ENCODE peak calls at places on chromosomes 3 and 15, in four cellular contexts. G is CD8-positive, alpha-beta T cell; R is fibroblast of mammary gland; N is breast epithelium. V is an unnamed sample.

GRCh38 chr3:122219242-122219872 is 35.9 kb downstream of the CASR start:
- DNase-seq in G (no peak), R (no peak), N (no peak), V (peak)

GRCh38 chr3:29978036-29978435 is 628.4 kb upstream of the TGFBR2 start:
- DNase-seq in G (no peak), R (peak), N (no peak), V (peak)

GRCh38 chr15:63381301-63382192 is at the start of gene CA12:
- DNase-seq in G (no peak), R (peak), N (no peak), V (peak)

GRCh38 chr15:92714071-92714456 is 58.5 kb upstream of the FAM174B start:
- DNase-seq in G (no peak), R (peak), N (peak), V (peak)

GRCh38 chr3:190017575-190018288 is 103.0 kb downstream of the P3H2 start:
- DNase-seq in G (no peak), R (peak), N (no peak), V (peak)

GRCh38 chr15:31815411-31816155 is 214.7 kb upstream of the CHRNA7 start:
- DNase-seq in G (no peak), R (no peak), N (no peak), V (no peak)

GRCh38 chr3:23113455-23114171 is 89.5 kb upstream of the UBE2E2 start:
- DNase-seq in G (no peak), R (peak), N (no peak), V (peak)

GRCh38 chr3:188319569-188319968 is 165.6 kb downstream of the LPP start:
- DNase-seq in G (no peak), R (peak), N (no peak), V (peak)

GRCh38 chr3:119557874-119558264 is 1.5 kb downstream of the CD80 start:
- DNase-seq in G (no peak), R (no peak), N (no peak), V (no peak)

GRCh38 chr3:141544697-141545096 is 57.9 kb downstream of the RASA2 start:
- DNase-seq in G (no peak), R (no peak), N (no peak), V (no peak)

GRCh38 chr3:139506792-139507191 is 30.5 kb upstream of the RBP2 start:
- DNase-seq in G (no peak), R (no peak), N (no peak), V (peak)

GRCh38 chr15:60005352-60006202 is 1.5 kb downstream of the FOXB1 start:
- DNase-seq in G (no peak), R (no peak), N (no peak), V (no peak)

GRCh38 chr3:127001486-127002194 is 18.7 kb downstream of the PLXNA1 start:
- DNase-seq in G (no peak), R (no peak), N (no peak), V (no peak)
- TF ChIP-seq CTCF in G (no peak), R (no peak), N (peak), V (no peak)

DNA sequence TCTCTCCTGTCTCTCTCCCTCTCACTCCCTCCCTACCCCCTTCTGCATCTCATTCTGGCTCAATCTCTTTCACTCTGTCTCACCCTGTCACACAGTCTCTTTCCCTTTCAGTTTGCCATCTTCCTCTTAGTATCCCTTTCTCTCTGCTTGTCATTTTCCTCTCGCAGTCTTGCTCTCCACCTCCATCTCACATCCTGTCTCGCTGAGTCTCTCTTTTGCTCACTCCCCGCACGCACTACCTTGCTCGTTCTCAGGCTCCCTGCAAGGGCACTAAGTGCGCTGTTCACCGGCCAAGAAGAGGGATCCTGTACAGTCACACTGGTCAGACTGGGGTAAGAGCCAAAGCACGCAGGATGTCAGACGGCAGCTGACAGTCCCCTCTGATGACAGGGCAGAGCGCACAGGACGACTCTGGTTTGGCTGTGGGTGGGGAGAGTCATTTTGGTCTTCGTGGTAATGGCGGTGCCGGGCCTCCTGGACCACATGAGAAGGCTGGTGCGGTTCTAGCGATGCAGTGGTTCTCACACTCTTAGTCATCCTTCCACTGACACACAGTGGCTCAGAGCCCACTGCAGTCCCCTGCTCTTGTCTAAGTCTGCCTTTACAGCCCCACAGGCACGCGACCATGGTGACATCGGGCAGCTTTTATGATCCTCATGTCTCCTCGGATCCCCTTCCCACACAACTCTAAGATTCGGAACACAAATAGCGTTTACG is 356.8 kb downstream of the FOXP1 start:
- DNase-seq in G (peak), R (no peak), N (no peak), V (no peak)
- H3K4me3 ChIP-seq in G (peak), R (no peak), N (no peak), V (no peak)

DNA sequence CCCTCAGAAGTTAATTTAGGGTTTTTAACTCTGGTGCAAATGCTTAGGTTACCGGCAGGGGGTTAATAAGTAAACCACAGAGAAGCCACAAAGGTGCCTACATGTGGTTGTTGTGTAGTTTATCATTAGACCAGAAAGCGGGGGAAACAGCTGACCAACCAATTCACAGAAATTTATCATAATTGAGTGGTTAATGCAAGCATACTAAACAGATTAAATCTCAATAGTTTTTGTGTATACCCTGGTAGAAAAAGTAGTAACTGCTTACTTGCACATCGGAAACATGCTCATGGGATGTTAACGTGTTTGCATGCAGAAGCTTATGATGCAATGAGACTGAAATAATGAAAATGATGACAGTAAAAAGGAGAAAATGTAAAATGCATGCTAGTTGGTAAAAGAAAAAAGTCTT is 316.0 kb downstream of the PTPRG start:
- DNase-seq in G (no peak), R (no peak), N (no peak), V (no peak)
- TF ChIP-seq CTCF in G (no peak), R (peak), N (no peak), V (peak)

DNA sequence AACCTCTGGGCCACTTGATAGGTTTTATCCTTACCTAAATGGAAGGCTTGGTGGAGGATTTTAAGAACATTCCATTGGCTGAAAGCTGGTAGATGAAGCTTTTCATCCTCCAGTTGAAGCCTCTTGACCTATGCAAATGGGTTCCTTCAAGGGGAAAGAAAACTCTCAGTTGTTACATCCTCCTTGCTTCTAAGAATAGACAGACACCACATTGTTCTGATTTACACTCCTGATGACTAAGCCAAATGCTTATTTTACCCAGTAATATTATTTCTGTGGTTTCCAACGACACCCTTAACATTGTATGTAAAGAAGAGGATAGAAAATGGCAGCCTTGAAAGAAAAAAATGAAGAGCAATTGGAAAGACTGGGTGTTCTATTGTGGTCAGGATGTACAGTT is 480.5 kb downstream of the OTOL1 start:
- DNase-seq in G (no peak), R (peak), N (no peak), V (peak)
- H3K4me3 ChIP-seq in G (no peak), R (no peak), N (no peak), V (no peak)

GRCh38 chr3:148366743-148367410 is 330.8 kb upstream of the AGTR1 start:
- DNase-seq in G (no peak), R (peak), N (no peak), V (peak)
- TF ChIP-seq CTCF in G (no peak), R (peak), N (no peak), V (no peak)

DNA sequence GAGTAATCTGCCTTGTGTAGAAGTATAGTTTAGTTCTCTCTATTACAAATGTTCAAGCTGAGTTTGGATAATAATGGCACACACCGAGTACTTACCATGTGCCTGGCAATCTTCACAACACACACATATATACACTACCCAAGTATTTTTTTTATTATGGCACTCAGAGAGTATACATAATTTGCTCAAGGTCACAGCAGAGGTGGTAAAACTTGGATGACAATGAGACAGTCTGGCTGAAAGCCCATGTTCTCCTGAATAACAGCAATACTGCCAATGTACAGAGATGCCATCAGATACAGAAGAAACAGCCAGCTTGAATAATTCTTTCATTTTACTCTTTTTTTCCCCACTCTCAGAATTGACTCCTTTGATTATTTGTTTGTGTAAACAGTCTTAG is 460.0 kb downstream of the CNTN6 start:
- DNase-seq in G (no peak), R (no peak), N (no peak), V (no peak)
- H3K4me3 ChIP-seq in G (no peak), R (no peak), N (no peak), V (no peak)

GRCh38 chr3:173890091-173890490 is 492.5 kb downstream of the NLGN1 start:
- DNase-seq in G (no peak), R (no peak), N (no peak), V (no peak)

GRCh38 chr3:173892547-173892946 is 495.0 kb downstream of the NLGN1 start:
- DNase-seq in G (no peak), R (no peak), N (no peak), V (peak)

GRCh38 chr3:173893066-173893465 is 495.5 kb downstream of the NLGN1 start:
- DNase-seq in G (no peak), R (peak), N (no peak), V (peak)

GRCh38 chr3:173891272-173892100 is 493.9 kb downstream of the NLGN1 start:
- DNase-seq in G (no peak), R (peak), N (no peak), V (peak)

DNA sequence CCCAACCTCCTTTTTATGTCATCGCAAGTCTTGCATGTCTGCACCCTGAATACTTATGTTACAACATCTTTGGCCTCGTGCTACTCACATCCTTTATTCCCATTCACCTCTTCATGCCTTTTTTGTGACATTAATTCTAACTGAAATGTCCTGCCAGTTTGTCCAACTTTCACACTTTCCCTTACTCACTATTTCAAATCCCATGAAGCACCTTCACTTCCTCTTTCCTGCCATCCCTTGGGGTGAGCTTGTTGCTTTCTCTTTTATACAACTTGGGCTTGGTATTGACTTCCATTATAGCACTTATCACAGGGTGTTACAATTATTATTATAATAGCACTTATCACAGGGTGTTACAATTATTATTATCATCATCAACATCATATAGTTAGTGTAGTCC is 496.3 kb downstream of the NLGN1 start:
- DNase-seq in G (no peak), R (no peak), N (no peak), V (no peak)
- TF ChIP-seq CTCF in G (no peak), R (no peak), N (no peak), V (no peak)

GRCh38 chr15:89378699-89379422 is 44.2 kb upstream of the POLG start:
- DNase-seq in G (peak), R (no peak), N (no peak), V (no peak)

GRCh38 chr15:89379423-89379735 is 44.8 kb upstream of the POLG start:
- DNase-seq in G (no peak), R (no peak), N (no peak), V (no peak)

GRCh38 chr15:89377042-89377841 is 42.6 kb upstream of the POLG start:
- DNase-seq in G (no peak), R (no peak), N (no peak), V (no peak)

GRCh38 chr15:89376441-89376840 is 41.8 kb upstream of the POLG start:
- DNase-seq in G (no peak), R (no peak), N (no peak), V (no peak)

GRCh38 chr15:89377842-89378698 is 43.4 kb upstream of the POLG start:
- DNase-seq in G (peak), R (no peak), N (peak), V (peak)
- H3K4me3 ChIP-seq in G (peak), R (no peak), N (peak), V (no peak)